ENCODE peak calls at places on chromosomes 2 and 18, in ten cellular contexts. G is activated T-cell treated with anti-CD3 and anti-CD28 coated beads for 4 hours; W is BJ; K is NB4; T is stimulated activated CD4-positive, alpha-beta T cell treated with anti-CD3 and anti-CD28 coated beads, Interleukin-15, amount 100 ng/mL, for 24 hours; C is HCEC 1CT; R is NCI-H774; E is HAP-1; H is thyroid gland; B is dermis microvascular lymphatic vessel endothelial cell. P is an unnamed sample.

GRCh38 chr2:61493523-61493942 is 22.6 kb upstream of the USP34 start:
- DNase-seq in H (no peak), G (no peak), K (no peak), C (no peak), T (no peak), R (no peak), E (no peak), B (peak), W (no peak), P (no peak)

GRCh38 chr2:176096986-176097819 is 2.4 kb upstream of the HOXD12 start:
- DNase-seq in E (peak), W (no peak), K (peak), R (peak), T (peak), H (peak), B (peak), G (peak), C (peak), P (peak)

GRCh38 chr2:88999365-88999764 is 307.9 kb downstream of the RPIA start:
- DNase-seq in R (no peak), E (no peak), C (no peak), K (no peak), G (no peak), W (no peak), T (no peak), B (no peak), H (no peak), P (no peak)

GRCh38 chr2:219638217-219638947 is 11.0 kb downstream of the SLC4A3 start:
- DNase-seq in T (no peak), H (no peak), C (no peak), W (no peak), B (no peak), G (no peak), E (no peak), K (no peak), R (no peak), P (peak)

GRCh38 chr2:189702071-189702470 is 27.6 kb downstream of the ANKAR start:
- DNase-seq in T (no peak), B (peak), W (no peak), E (no peak), C (no peak), R (no peak), H (no peak), K (peak), G (no peak), P (no peak)

GRCh38 chr2:67135201-67135600 is 261.9 kb upstream of the ETAA1 start:
- DNase-seq in G (no peak), B (no peak), H (no peak), T (no peak), R (no peak), C (no peak), W (no peak), E (no peak), K (no peak), P (no peak)

GRCh38 chr18:40124107-40124506 is 1830.9 kb upstream of the PIK3C3 start:
- DNase-seq in H (no peak), K (no peak), B (no peak), C (peak), E (no peak), T (no peak), W (no peak), R (no peak), G (no peak), P (peak)

GRCh38 chr2:99974275-99974674 is 168.1 kb downstream of the AFF3 start:
- DNase-seq in E (no peak), H (no peak), G (no peak), C (no peak), T (no peak), R (no peak), K (no peak), B (no peak), W (no peak), P (peak)

GRCh38 chr2:15206419-15206818 is 354.7 kb downstream of the NBAS start:
- DNase-seq in R (no peak), W (no peak), C (no peak), B (no peak), H (no peak), E (no peak), K (no peak), G (no peak), T (no peak), P (no peak)

GRCh38 chr2:212646698-212647097 is 108.1 kb upstream of the ERBB4 start:
- DNase-seq in H (peak), E (no peak), W (peak), K (no peak), T (no peak), G (no peak), C (peak), B (no peak), R (no peak), P (peak)

GRCh38 chr18:52156166-52156565 is 183.8 kb upstream of the DCC start:
- DNase-seq in G (no peak), B (no peak), W (no peak), E (no peak), K (no peak), C (no peak), H (no peak), R (no peak), T (no peak), P (peak)

GRCh38 chr2:200239216-200239615 is 67.3 kb upstream of the SPATS2L start:
- DNase-seq in C (no peak), W (peak), K (no peak), H (no peak), R (no peak), T (peak), G (no peak), E (no peak), B (no peak), P (no peak)

GRCh38 chr2:84022810-84023431 is 436.2 kb downstream of the SUCLG1 start:
- DNase-seq in E (peak), B (peak), K (peak), C (peak), H (peak), G (no peak), R (peak), W (peak), T (peak), P (peak)

GRCh38 chr2:96138146-96139145 is at the start of gene ASTL:
- DNase-seq in G (peak), T (peak), K (peak), H (peak), B (peak), C (peak), R (peak), W (no peak), E (no peak), P (peak)

GRCh38 chr18:6221602-6222014 is 193.1 kb downstream of the L3MBTL4 start:
- DNase-seq in K (no peak), C (no peak), G (no peak), H (peak), T (no peak), W (no peak), B (no peak), R (no peak), E (no peak), P (no peak)

GRCh38 chr2:151810506-151810905 is 17.7 kb downstream of the ARL5A start:
- DNase-seq in W (no peak), R (no peak), G (no peak), C (no peak), E (no peak), T (no peak), K (no peak), B (no peak), H (no peak), P (no peak)

GRCh38 chr2:173210270-173211196 is 134.9 kb downstream of the MAP3K20 start:
- DNase-seq in T (peak), C (peak), W (peak), R (peak), K (peak), G (peak), E (peak), H (peak), B (peak), P (peak)